ENCODE peak calls at places on chromosomes 16 and 17, in four cellular contexts. One of them, this sample, is unnamed.
A peak's percentile ranks its signal among the peaks of the same experiment; 100 is the strongest.

GRCh38 chr16:15450624-15451023 is 16.2 kb downstream of the BMERB1 start:
- DNase-seq in heart right ventricle: no peak
- DNase-seq in lung: no peak
- DNase-seq in left ventricle myocardium inferior: peak; percentile 17
- DNase-seq in this sample: no peak

GRCh38 chr17:1767358-1767757 is 5.5 kb downstream of the SERPINF1 start:
- DNase-seq in heart right ventricle: no peak
- DNase-seq in lung: no peak
- DNase-seq in left ventricle myocardium inferior: no peak
- DNase-seq in this sample: no peak

GRCh38 chr17:62625184-62625869 is 2.1 kb upstream of the MRC2 start:
- DNase-seq in heart right ventricle: no peak
- DNase-seq in lung: no peak
- DNase-seq in left ventricle myocardium inferior: no peak
- DNase-seq in this sample: no peak

GRCh38 chr17:76524598-76525512 is 12.7 kb downstream of the CYGB start:
- DNase-seq in heart right ventricle: peak; percentile 65
- DNase-seq in lung: peak; percentile 52
- DNase-seq in left ventricle myocardium inferior: peak; percentile 81
- DNase-seq in this sample: peak; percentile 20

GRCh38 chr17:75183999-75184884 is 1.5 kb upstream of the SUMO2 start:
- DNase-seq in heart right ventricle: no peak
- DNase-seq in lung: no peak
- DNase-seq in left ventricle myocardium inferior: no peak
- DNase-seq in this sample: no peak

GRCh38 chr17:82435103-82435502 is 15.4 kb downstream of the CYBC1 start:
- DNase-seq in heart right ventricle: no peak
- DNase-seq in lung: no peak
- DNase-seq in left ventricle myocardium inferior: no peak
- DNase-seq in this sample: no peak

GRCh38 chr17:81527591-81528383 is at the start of gene FSCN2:
- DNase-seq in heart right ventricle: no peak
- DNase-seq in lung: no peak
- DNase-seq in left ventricle myocardium inferior: no peak
- DNase-seq in this sample: peak; percentile 92

GRCh38 chr16:35170610-35171009 is 1711.2 kb downstream of the TP53TG3F start:
- DNase-seq in heart right ventricle: no peak
- DNase-seq in lung: no peak
- DNase-seq in left ventricle myocardium inferior: no peak
- DNase-seq in this sample: no peak

GRCh38 chr16:1276580-1276878 is 20.7 kb downstream of the TPSD1 start:
- DNase-seq in heart right ventricle: no peak
- DNase-seq in lung: no peak
- DNase-seq in left ventricle myocardium inferior: no peak
- DNase-seq in this sample: no peak

GRCh38 chr16:68778551-68779231 is 41.6 kb downstream of the CDH1 start:
- DNase-seq in heart right ventricle: no peak
- DNase-seq in lung: peak; percentile 43
- DNase-seq in left ventricle myocardium inferior: no peak
- DNase-seq in this sample: peak; percentile 60

GRCh38 chr16:72989203-72989991 is 58.5 kb downstream of the ZFHX3 start:
- DNase-seq in heart right ventricle: no peak
- DNase-seq in lung: no peak
- DNase-seq in left ventricle myocardium inferior: no peak
- DNase-seq in this sample: peak; percentile 39

GRCh38 chr17:83103200-83103937 is 24.0 kb downstream of the METRNL start:
- DNase-seq in heart right ventricle: peak; percentile 70
- DNase-seq in lung: no peak
- DNase-seq in left ventricle myocardium inferior: no peak
- DNase-seq in this sample: peak; percentile 87

GRCh38 chr17:65290616-65291015 is 153.4 kb downstream of the RGS9 start:
- DNase-seq in heart right ventricle: no peak
- DNase-seq in lung: no peak
- DNase-seq in left ventricle myocardium inferior: no peak
- DNase-seq in this sample: no peak

GRCh38 chr17:36885161-36885735 is 52.0 kb upstream of the LHX1 start:
- DNase-seq in heart right ventricle: no peak
- DNase-seq in lung: no peak
- DNase-seq in left ventricle myocardium inferior: no peak
- DNase-seq in this sample: no peak

GRCh38 chr16:81650982-81651562 is 128.0 kb upstream of the PLCG2 start:
- DNase-seq in heart right ventricle: peak; percentile 87
- DNase-seq in lung: peak; percentile 37
- DNase-seq in left ventricle myocardium inferior: peak; percentile 78
- DNase-seq in this sample: peak; percentile 85

GRCh38 chr17:4332296-4332970 is 34.0 kb downstream of the UBE2G1 start:
- DNase-seq in heart right ventricle: no peak
- DNase-seq in lung: no peak
- DNase-seq in left ventricle myocardium inferior: no peak
- DNase-seq in this sample: no peak

GRCh38 chr17:909642-910323 is 69.8 kb downstream of the NXN start:
- DNase-seq in heart right ventricle: no peak
- DNase-seq in lung: no peak
- DNase-seq in left ventricle myocardium inferior: no peak
- DNase-seq in this sample: no peak

GRCh38 chr16:89925596-89926079 is 2.5 kb downstream of the TUBB3 start:
- DNase-seq in heart right ventricle: no peak
- DNase-seq in lung: no peak
- DNase-seq in left ventricle myocardium inferior: no peak
- DNase-seq in this sample: no peak

GRCh38 chr16:77805403-77805802 is 17.0 kb downstream of the VAT1L start:
- DNase-seq in heart right ventricle: peak; percentile 41
- DNase-seq in lung: no peak
- DNase-seq in left ventricle myocardium inferior: peak; percentile 61
- DNase-seq in this sample: peak; percentile 78

GRCh38 chr17:55660171-55660886 is 62.3 kb downstream of the TMEM100 start:
- DNase-seq in heart right ventricle: no peak
- DNase-seq in lung: no peak
- DNase-seq in left ventricle myocardium inferior: no peak
- DNase-seq in this sample: no peak

GRCh38 chr16:81616321-81617020 is 162.6 kb upstream of the PLCG2 start:
- DNase-seq in heart right ventricle: peak; percentile 70
- DNase-seq in lung: no peak
- DNase-seq in left ventricle myocardium inferior: peak; percentile 69
- DNase-seq in this sample: peak; percentile 69

GRCh38 chr17:42404326-42405055 is 16.2 kb upstream of the STAT3 start:
- DNase-seq in heart right ventricle: no peak
- DNase-seq in lung: no peak
- DNase-seq in left ventricle myocardium inferior: no peak
- DNase-seq in this sample: no peak

GRCh38 chr17:42405076-42405475 is 16.8 kb upstream of the STAT3 start:
- DNase-seq in heart right ventricle: no peak
- DNase-seq in lung: no peak
- DNase-seq in left ventricle myocardium inferior: no peak
- DNase-seq in this sample: no peak

GRCh38 chr17:42402121-42402516 is 13.9 kb upstream of the STAT3 start:
- DNase-seq in heart right ventricle: no peak
- DNase-seq in lung: no peak
- DNase-seq in left ventricle myocardium inferior: no peak
- DNase-seq in this sample: no peak

GRCh38 chr17:42405963-42406495 is 17.0 kb downstream of the CAVIN1 start:
- DNase-seq in heart right ventricle: peak; percentile 83
- DNase-seq in lung: peak; percentile 82
- DNase-seq in left ventricle myocardium inferior: peak; percentile 88
- DNase-seq in this sample: peak; percentile 88

GRCh38 chr17:42403150-42403549 is 14.9 kb upstream of the STAT3 start:
- DNase-seq in heart right ventricle: no peak
- DNase-seq in lung: no peak
- DNase-seq in left ventricle myocardium inferior: no peak
- DNase-seq in this sample: no peak
- H3K4me1 ChIP-seq in heart right ventricle: peaks cover 76% of the 10 kb centered on the region
- H3K4me1 ChIP-seq in lung: peaks cover 10% of the 10 kb centered on the region
- H3K4me1 ChIP-seq in left ventricle myocardium inferior: peaks cover 91% of the 10 kb centered on the region
- H3K4me1 ChIP-seq in this sample: peaks cover 26% of the 10 kb centered on the region

GRCh38 chr16:67462279-67462655 is 18.7 kb downstream of the ATP6V0D1 start:
- DNase-seq in heart right ventricle: no peak
- DNase-seq in lung: no peak
- DNase-seq in left ventricle myocardium inferior: no peak
- DNase-seq in this sample: no peak
- H3K4me1 ChIP-seq in heart right ventricle: peaks cover 86% of the 10 kb centered on the region
- H3K4me1 ChIP-seq in lung: peaks cover 61% of the 10 kb centered on the region
- H3K4me1 ChIP-seq in left ventricle myocardium inferior: peaks cover 87% of the 10 kb centered on the region
- H3K4me1 ChIP-seq in this sample: peaks cover 91% of the 10 kb centered on the region

GRCh38 chr16:11135167-11135973 is 120.6 kb downstream of the SOCS1 start:
- DNase-seq in heart right ventricle: no peak
- DNase-seq in lung: no peak
- DNase-seq in left ventricle myocardium inferior: no peak
- DNase-seq in this sample: no peak

GRCh38 chr16:11138026-11138768 is 117.8 kb downstream of the SOCS1 start:
- DNase-seq in heart right ventricle: no peak
- DNase-seq in lung: no peak
- DNase-seq in left ventricle myocardium inferior: no peak
- DNase-seq in this sample: no peak

GRCh38 chr16:11138769-11139623 is 117.0 kb downstream of the SOCS1 start:
- DNase-seq in heart right ventricle: no peak
- DNase-seq in lung: no peak
- DNase-seq in left ventricle myocardium inferior: no peak
- DNase-seq in this sample: no peak

GRCh38 chr16:11134722-11135121 is 121.3 kb downstream of the SOCS1 start:
- DNase-seq in heart right ventricle: no peak
- DNase-seq in lung: no peak
- DNase-seq in left ventricle myocardium inferior: no peak
- DNase-seq in this sample: no peak

GRCh38 chr16:11136600-11136999 is 119.4 kb downstream of the SOCS1 start:
- DNase-seq in heart right ventricle: peak; percentile 66
- DNase-seq in lung: no peak
- DNase-seq in left ventricle myocardium inferior: peak; percentile 60
- DNase-seq in this sample: peak; percentile 81
- H3K4me1 ChIP-seq in heart right ventricle: peaks cover 80% of the 10 kb centered on the region
- H3K4me1 ChIP-seq in lung: peaks cover 34% of the 10 kb centered on the region
- H3K4me1 ChIP-seq in left ventricle myocardium inferior: peaks cover 83% of the 10 kb centered on the region
- H3K4me1 ChIP-seq in this sample: peaks cover 27% of the 10 kb centered on the region

GRCh38 chr17:12964162-12964561 is 53.7 kb downstream of the ELAC2 start:
- DNase-seq in heart right ventricle: no peak
- DNase-seq in lung: no peak
- DNase-seq in left ventricle myocardium inferior: no peak
- DNase-seq in this sample: no peak

GRCh38 chr17:12964840-12965239 is 53.0 kb downstream of the ELAC2 start:
- DNase-seq in heart right ventricle: no peak
- DNase-seq in lung: no peak
- DNase-seq in left ventricle myocardium inferior: no peak
- DNase-seq in this sample: no peak

GRCh38 chr17:12965988-12966387 is 51.8 kb downstream of the ELAC2 start:
- DNase-seq in heart right ventricle: no peak
- DNase-seq in lung: no peak
- DNase-seq in left ventricle myocardium inferior: no peak
- DNase-seq in this sample: no peak

GRCh38 chr17:12967962-12968361 is 49.9 kb downstream of the ELAC2 start:
- DNase-seq in heart right ventricle: no peak
- DNase-seq in lung: no peak
- DNase-seq in left ventricle myocardium inferior: no peak
- DNase-seq in this sample: no peak

GRCh38 chr17:12966413-12966812 is 51.4 kb downstream of the ELAC2 start:
- DNase-seq in heart right ventricle: no peak
- DNase-seq in lung: no peak
- DNase-seq in left ventricle myocardium inferior: no peak
- DNase-seq in this sample: no peak
- H3K4me1 ChIP-seq in heart right ventricle: no peaks in the 10 kb centered on the region
- H3K4me1 ChIP-seq in lung: no peaks in the 10 kb centered on the region
- H3K4me1 ChIP-seq in left ventricle myocardium inferior: peaks cover 7% of the 10 kb centered on the region
- H3K4me1 ChIP-seq in this sample: no peaks in the 10 kb centered on the region